ENCODE peak calls at places on chromosomes 1 and 21, in five cellular contexts. Z is H9, R is mesenchymal stem cell, Q is neuronal stem cell, J is trophoblast cell. E is an unnamed sample.

GRCh38 chr1:90305577-90305976 is 310.7 kb downstream of the ZNF326 start:
- DNase-seq in Z (no peak), R (no peak), Q (no peak), J (no peak), E (no peak)

GRCh38 chr21:42122808-42123207 is 51.7 kb downstream of the UMODL1 start:
- DNase-seq in Z (no peak), R (no peak), Q (no peak), J (no peak), E (no peak)

GRCh38 chr1:72483958-72484357 is 201.6 kb upstream of the NEGR1 start:
- DNase-seq in Z (no peak), R (no peak), Q (no peak), J (no peak), E (no peak)

GRCh38 chr1:51945591-51945990 is 44.9 kb downstream of the RAB3B start:
- DNase-seq in Z (no peak), R (no peak), Q (no peak), J (no peak), E (no peak)

GRCh38 chr1:206738370-206739366 is 31.9 kb upstream of the IL19 start:
- DNase-seq in Z (peak; percentile 49), R (no peak), Q (no peak), J (no peak), E (no peak)

GRCh38 chr1:150981177-150981804 is 801 bp upstream of the ANXA9 start:
- DNase-seq in Z (peak; percentile 95), R (no peak), Q (no peak), J (peak; percentile 72), E (peak; percentile 82)

GRCh38 chr1:145961425-145962156 is 2.8 kb downstream of the ANKRD34A start:
- DNase-seq in Z (no peak), R (peak; percentile 53), Q (no peak), J (no peak), E (no peak)

GRCh38 chr1:179437171-179437570 is 71.4 kb downstream of the AXDND1 start:
- DNase-seq in Z (no peak), R (no peak), Q (no peak), J (no peak), E (no peak)

GRCh38 chr21:33327326-33327725 is 2.6 kb downstream of the IFNAR1 start:
- DNase-seq in Z (no peak), R (no peak), Q (no peak), J (peak; percentile 57), E (no peak)

GRCh38 chr1:115982399-115982798 is 6.1 kb downstream of the SLC22A15 start:
- DNase-seq in Z (no peak), R (no peak), Q (no peak), J (no peak), E (no peak)

GRCh38 chr1:32770221-32770731 is 46.9 kb downstream of the YARS1 start:
- DNase-seq in Z (peak; percentile 40), R (no peak), Q (no peak), J (no peak), E (no peak)

GRCh38 chr1:3768811-3769390 is 3.6 kb upstream of the SMIM1 start:
- DNase-seq in Z (no peak), R (no peak), Q (no peak), J (no peak), E (no peak)

GRCh38 chr1:62782197-62782886 is 1.6 kb upstream of the ATG4C start:
- DNase-seq in Z (no peak), R (peak; percentile 67), Q (no peak), J (no peak), E (no peak)

GRCh38 chr1:151851886-151852285 is 1.6 kb downstream of the THEM5 start:
- DNase-seq in Z (no peak), R (no peak), Q (no peak), J (no peak), E (no peak)

GRCh38 chr1:3518256-3518655 is 63.8 kb downstream of the ARHGEF16 start:
- DNase-seq in Z (no peak), R (no peak), Q (no peak), J (no peak), E (no peak)

GRCh38 chr1:55600243-55600642 is 385.1 kb upstream of the USP24 start:
- DNase-seq in Z (no peak), R (no peak), Q (no peak), J (no peak), E (no peak)

GRCh38 chr1:56908619-56909340 is 54.2 kb downstream of the C8A start:
- DNase-seq in Z (no peak), R (no peak), Q (no peak), J (no peak), E (no peak)

GRCh38 chr1:18945401-18945849 is 11.1 kb downstream of the IFFO2 start:
- DNase-seq in Z (peak; percentile 64), R (peak; percentile 92), Q (no peak), J (no peak), E (no peak)

GRCh38 chr1:59396387-59396786 is 99.5 kb downstream of the FGGY start:
- DNase-seq in Z (no peak), R (no peak), Q (no peak), J (no peak), E (no peak)

GRCh38 chr1:54425152-54425584 is 19.0 kb upstream of the SSBP3 start:
- DNase-seq in Z (no peak), R (no peak), Q (no peak), J (no peak), E (no peak)

GRCh38 chr1:186315585-186315984 is 59.5 kb downstream of the TPR start:
- DNase-seq in Z (no peak), R (no peak), Q (no peak), J (no peak), E (no peak)

GRCh38 chr1:186806477-186806876 is 22.3 kb upstream of the PLA2G4A start:
- DNase-seq in Z (peak; percentile 32), R (peak; percentile 59), Q (no peak), J (peak; percentile 42), E (no peak)

GRCh38 chr1:116711061-116711582 is 43.1 kb upstream of the CD2 start:
- DNase-seq in Z (peak; percentile 54), R (no peak), Q (no peak), J (no peak), E (no peak)

DNA sequence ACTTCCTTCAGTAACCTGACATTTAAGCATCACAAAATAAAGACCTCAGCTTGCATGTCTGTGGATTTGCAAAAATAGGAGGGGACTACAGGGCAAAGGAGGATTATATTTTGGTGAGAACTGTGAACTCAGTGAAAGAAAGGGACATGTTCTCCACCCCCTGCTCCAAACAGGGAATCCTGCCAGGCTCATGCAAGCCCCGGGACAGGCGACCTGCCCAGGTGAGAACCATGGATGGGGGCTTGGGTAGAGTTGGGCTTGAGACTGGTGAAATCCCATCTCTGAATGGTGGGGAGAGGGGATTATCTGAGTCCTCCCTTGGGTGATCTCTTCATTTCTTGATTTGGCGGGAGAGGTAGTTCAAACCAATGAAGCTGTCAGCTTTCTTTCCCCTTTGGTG is 110.1 kb downstream of the SUSD4 start:
- DNase-seq in Z (no peak), R (no peak), Q (no peak), J (no peak), E (peak; percentile 32)
- H2BK12ac ChIP-seq in Z (no peak overlapping the region), R (no peak overlapping the region), Q (no peak overlapping the region), J (no peak overlapping the region), E (no peak overlapping the region)

DNA sequence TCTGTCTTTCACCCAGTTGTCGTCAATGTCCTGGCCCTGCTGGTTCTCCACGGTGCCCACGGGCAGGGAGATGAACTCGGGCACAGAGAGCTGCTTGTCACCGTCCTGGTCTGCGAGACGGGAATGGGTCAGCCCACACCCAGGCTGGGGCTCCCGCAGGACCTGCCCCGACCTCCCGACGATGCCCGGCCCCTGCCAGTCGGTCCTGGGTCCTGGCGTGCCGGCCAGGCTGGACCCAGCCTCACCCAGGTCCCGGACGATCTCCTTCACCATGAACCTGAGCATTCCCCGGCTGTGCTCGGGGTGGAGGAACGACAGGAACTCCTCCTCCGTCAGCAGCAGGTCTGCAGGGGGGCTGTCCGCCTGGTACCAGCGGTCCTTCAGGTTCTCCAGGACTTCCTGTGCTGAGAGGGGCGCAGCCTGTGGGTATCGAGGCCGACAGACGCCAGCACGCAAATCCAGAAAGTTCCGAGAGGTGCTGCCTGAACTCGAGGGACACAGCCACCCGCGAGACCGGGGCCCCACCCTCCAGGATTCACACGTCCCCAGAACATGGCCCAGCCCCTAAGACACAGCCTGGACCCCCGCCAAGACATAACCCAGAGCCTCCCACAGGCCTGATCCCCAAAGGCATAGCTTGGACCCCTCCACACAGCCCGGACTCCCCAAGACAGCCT is 4.7 kb upstream of the TNFRSF4 start:
- DNase-seq in Z (no peak), R (no peak), Q (no peak), J (no peak), E (no peak)
- H2BK12ac ChIP-seq in Z (no peak overlapping the region), R (no peak overlapping the region), Q (no peak overlapping the region), J (no peak overlapping the region), E (no peak overlapping the region)

GRCh38 chr1:106080608-106081325 is 975.7 kb upstream of the PRMT6 start:
- DNase-seq in Z (no peak), R (no peak), Q (no peak), J (no peak), E (no peak)
- H2BK12ac ChIP-seq in Z (no peak overlapping the region), R (no peak overlapping the region), Q (no peak overlapping the region), J (no peak overlapping the region), E (no peak overlapping the region)

DNA sequence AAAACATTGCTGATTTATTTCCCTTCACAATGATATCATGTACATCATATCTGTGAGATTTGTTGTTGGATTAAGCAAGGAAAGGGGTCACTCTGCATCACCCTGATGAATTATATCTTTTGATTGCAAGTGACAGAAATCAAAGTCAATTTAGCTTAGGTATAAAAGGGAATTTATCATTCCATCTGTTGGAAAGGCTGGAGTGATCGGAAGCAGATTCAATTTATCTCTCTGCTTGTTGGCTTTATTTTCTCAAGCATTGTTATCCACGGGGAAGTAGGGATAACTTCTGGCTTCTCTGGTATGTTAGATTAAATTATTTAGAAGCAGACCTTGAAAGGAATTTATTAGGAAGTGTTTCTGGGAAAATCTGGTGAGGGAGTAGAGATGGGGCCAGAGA is 226.6 kb downstream of the PTGER3 start:
- DNase-seq in Z (no peak), R (no peak), Q (no peak), J (no peak), E (no peak)
- H2BK12ac ChIP-seq in Z (no peak overlapping the region), R (no peak overlapping the region), Q (no peak overlapping the region), J (no peak overlapping the region), E (no peak overlapping the region)

GRCh38 chr1:169360415-169360814 is 7.2 kb downstream of the NME7 start:
- DNase-seq in Z (no peak), R (no peak), Q (no peak), J (no peak), E (no peak)

GRCh38 chr1:169367096-169367685 is 406 bp downstream of the NME7 start:
- DNase-seq in Z (no peak), R (no peak), Q (no peak), J (no peak), E (no peak)

GRCh38 chr1:169363046-169363756 is 4.4 kb downstream of the NME7 start:
- DNase-seq in Z (no peak), R (peak; percentile 81), Q (no peak), J (peak; percentile 31), E (no peak)

GRCh38 chr1:169364948-169365347 is 2.6 kb downstream of the NME7 start:
- DNase-seq in Z (no peak), R (no peak), Q (no peak), J (peak; percentile 70), E (no peak)

DNA sequence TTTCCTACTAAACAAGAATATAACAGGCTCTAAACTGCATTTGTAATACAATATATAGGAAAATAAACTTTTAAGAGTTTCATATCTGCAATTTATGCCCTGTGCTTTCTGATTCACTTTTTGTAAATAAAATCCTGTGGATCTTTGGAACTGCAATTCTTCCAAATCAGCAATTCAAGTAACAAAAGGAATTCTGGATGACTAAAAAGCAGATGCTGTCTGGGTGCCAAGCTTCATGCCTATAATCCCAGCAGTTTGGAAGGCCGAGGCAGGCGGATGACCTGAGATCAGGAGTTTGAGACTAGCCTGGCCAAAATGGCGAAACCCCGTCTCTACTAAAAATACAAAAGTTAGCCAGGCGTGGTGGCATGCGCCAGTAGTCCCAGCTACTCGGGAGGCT is 6.3 kb downstream of the NME7 start:
- DNase-seq in Z (no peak), R (no peak), Q (no peak), J (no peak), E (no peak)
- H2BK12ac ChIP-seq in Z (no peak overlapping the region), R (no peak overlapping the region), Q (no peak overlapping the region), J (no peak overlapping the region), E (no peak overlapping the region)

GRCh38 chr1:231733672-231734071 is 107.1 kb downstream of the DISC1 start:
- DNase-seq in Z (no peak), R (no peak), Q (no peak), J (no peak), E (no peak)
- H2BK12ac ChIP-seq in Z (no peak overlapping the region), R (no peak overlapping the region), Q (no peak overlapping the region), J (no peak overlapping the region), E (no peak overlapping the region)

E was measured in H1.